ENCODE peak calls at places on chromosomes 5 and 9, in five cellular contexts. C is fibroblast of villous mesenchyme, V is stomach, U is astrocyte of the spinal cord, B is fibroblast of lung. Y is an unnamed sample.

GRCh38 chr5:68240771-68241170 is 25.2 kb downstream of the PIK3R1 start:
- DNase-seq in C (no peak), V (no peak), U (no peak), B (no peak), Y (no peak)

GRCh38 chr5:60844429-60844890 is 391 bp upstream of the ELOVL7 start:
- DNase-seq in B (peak; percentile 30), C (peak; percentile 10), U (no peak), V (no peak), Y (no peak)

GRCh38 chr9:110755179-110755578 is 86.6 kb downstream of the MUSK start:
- DNase-seq in V (no peak), B (no peak), U (no peak), C (no peak), Y (no peak)

GRCh38 chr9:27088981-27089380 is 20.0 kb upstream of the TEK start:
- DNase-seq in C (peak; percentile 87), V (no peak), U (peak; percentile 61), B (peak; percentile 88), Y (peak; percentile 61)

GRCh38 chr5:81044868-81045267 is 84.7 kb downstream of the RASGRF2 start:
- DNase-seq in C (no peak), V (no peak), B (no peak), U (no peak), Y (no peak)

GRCh38 chr5:113147088-113147487 is 170.5 kb downstream of the DCP2 start:
- DNase-seq in U (peak; percentile 62), V (no peak), C (peak; percentile 99), B (peak; percentile 82), Y (peak; percentile 85)

GRCh38 chr5:150321211-150321610 is 18.5 kb upstream of the ARSI start:
- DNase-seq in B (no peak), U (no peak), V (no peak), C (no peak), Y (no peak)

GRCh38 chr9:71793386-71794105 is 25.2 kb upstream of the CEMIP2 start:
- DNase-seq in C (no peak), V (no peak), B (peak; percentile 90), U (peak; percentile 20), Y (peak; percentile 37)

GRCh38 chr9:121852646-121853616 is 201.5 kb downstream of the DAB2IP start:
- DNase-seq in B (no peak), V (no peak), C (peak; percentile 40), U (no peak), Y (no peak)

GRCh38 chr5:150960791-150961396 is 56.1 kb upstream of the ZNF300 start:
- DNase-seq in V (no peak), C (no peak), U (no peak), B (peak; percentile 2), Y (no peak)

GRCh38 chr9:29214702-29215248 is 1641.5 kb upstream of the C9orf72 start:
- DNase-seq in V (no peak), B (no peak), U (no peak), C (peak; percentile 27), Y (no peak)

GRCh38 chr5:61257421-61257820 is 74.6 kb upstream of the ZSWIM6 start:
- DNase-seq in V (no peak), C (no peak), U (no peak), B (peak; percentile 30), Y (no peak)

GRCh38 chr5:5979362-5979760 is 399.0 kb downstream of the MED10 start:
- DNase-seq in V (no peak), B (peak; percentile 6), U (no peak), C (peak; percentile 76), Y (no peak)

GRCh38 chr5:41794478-41794877 is 75.7 kb downstream of the OXCT1 start:
- DNase-seq in C (peak; percentile 92), B (peak; percentile 99), U (peak; percentile 97), V (no peak), Y (peak; percentile 87)

GRCh38 chr5:177510567-177511053 is 984 bp upstream of the DOK3 start:
- DNase-seq in C (no peak), U (no peak), V (no peak), B (no peak), Y (no peak)

GRCh38 chr9:133884907-133885744 is 107.0 kb downstream of the VAV2 start:
- DNase-seq in V (no peak), U (no peak), B (no peak), C (no peak), Y (no peak)

GRCh38 chr5:100595152-100595811 is 60.1 kb downstream of the FAM174A start:
- DNase-seq in C (peak; percentile 95), V (peak; percentile 32), U (peak; percentile 97), B (peak; percentile 98), Y (peak; percentile 89)

GRCh38 chr5:83924171-83924570 is 203.5 kb upstream of the HAPLN1 start:
- DNase-seq in U (peak; percentile 92), C (peak; percentile 18), B (peak; percentile 93), V (no peak), Y (no peak)

GRCh38 chr5:54449923-54450322 is 5.6 kb upstream of the HSPB3 start:
- DNase-seq in U (no peak), B (no peak), V (no peak), C (no peak), Y (no peak)

GRCh38 chr9:77960356-77961153 is 71.1 kb downstream of the GNAQ start:
- DNase-seq in U (no peak), B (peak; percentile 15), V (no peak), C (no peak), Y (no peak)

DNA sequence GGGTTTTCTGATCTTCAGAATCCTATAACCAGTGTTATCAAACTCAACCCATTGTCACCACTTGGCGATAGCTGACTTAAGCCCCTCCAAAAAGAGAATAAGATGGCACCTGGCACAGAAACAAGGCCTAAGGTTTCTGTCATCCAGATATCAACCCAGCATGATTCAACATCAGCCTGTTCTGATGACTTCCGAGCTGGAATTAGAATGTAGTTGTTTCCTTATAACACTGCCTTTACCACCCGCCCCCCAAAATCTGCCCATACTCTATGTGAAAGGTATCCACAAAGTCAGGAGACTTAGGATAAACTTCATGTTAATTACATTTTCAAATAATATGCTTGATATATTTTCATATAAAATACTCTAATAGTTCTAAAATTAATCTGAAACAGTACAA is 5.2 kb downstream of the KLF9 start:
- DNase-seq in U (no peak), C (peak; percentile 33), B (no peak), V (no peak), Y (no peak)
- H3K4me3 ChIP-seq in U (no peak overlapping the region), C (peak overlapping the region; percentile 95), B (peak overlapping the region; percentile 96), V (peak overlapping the region; percentile 91), Y (no peak overlapping the region)

GRCh38 chr9:85020791-85021190 is 351.3 kb downstream of the NTRK2 start:
- DNase-seq in B (peak; percentile 75), V (no peak), U (peak; percentile 24), C (no peak), Y (no peak)

GRCh38 chr9:85027870-85028269 is 358.3 kb downstream of the NTRK2 start:
- DNase-seq in B (no peak), C (no peak), U (no peak), V (no peak), Y (no peak)

GRCh38 chr9:85021686-85022085 is 352.2 kb downstream of the NTRK2 start:
- DNase-seq in V (no peak), C (no peak), U (no peak), B (no peak), Y (no peak)

DNA sequence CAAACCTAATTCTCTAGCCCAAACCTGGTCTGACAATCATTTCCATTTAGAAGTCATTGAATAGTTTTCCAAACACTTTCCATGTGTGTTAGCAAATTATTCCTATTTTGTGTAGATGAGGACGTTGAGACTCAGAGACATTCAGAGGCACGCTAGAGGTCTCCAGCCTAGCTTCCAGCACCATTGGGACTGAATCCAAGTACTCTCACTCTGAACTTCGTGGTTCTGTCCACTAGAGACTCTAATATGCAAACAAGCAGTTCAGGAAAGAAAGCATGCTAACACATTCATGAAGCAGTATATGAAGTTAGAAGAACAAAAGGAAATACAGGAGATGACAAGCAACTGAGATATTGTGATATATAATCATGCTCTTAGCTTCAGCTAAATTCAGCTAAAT is 354.8 kb downstream of the NTRK2 start:
- DNase-seq in B (no peak), C (no peak), U (no peak), V (no peak), Y (no peak)
- TF ChIP-seq CTCF in B (no peak), C (no peak), U (no peak), V (no peak), Y (no peak)

DNA sequence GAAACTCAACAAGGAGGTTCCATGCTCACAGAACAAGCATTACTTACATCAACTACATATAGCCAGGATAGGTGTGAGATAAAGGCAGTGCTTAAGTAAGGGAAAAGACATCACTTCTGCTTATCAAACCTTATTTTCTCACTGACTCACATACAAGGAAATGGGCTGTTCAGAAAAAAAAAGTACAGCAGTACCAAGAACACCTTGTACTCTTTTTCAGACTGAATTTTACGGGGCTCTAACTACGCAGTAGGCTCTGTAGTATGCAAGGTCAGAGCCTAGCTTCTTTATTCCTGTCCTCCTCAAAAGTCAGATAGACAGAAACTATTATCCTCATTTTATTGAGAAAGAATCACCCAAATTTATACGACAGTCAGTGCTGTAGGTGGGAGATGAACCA is 5.8 kb downstream of the PSMB7 start:
- DNase-seq in V (no peak), U (no peak), B (no peak), C (no peak), Y (no peak)
- H3K4me3 ChIP-seq in V (no peak overlapping the region), U (no peak overlapping the region), B (no peak overlapping the region), C (no peak overlapping the region), Y (no peak overlapping the region)

GRCh38 chr9:132312426-132312825 is 42.4 kb downstream of the SETX start:
- DNase-seq in C (no peak), V (no peak), U (no peak), B (no peak), Y (no peak)

GRCh38 chr9:132309056-132309455 is 45.7 kb downstream of the SETX start:
- DNase-seq in C (no peak), B (no peak), U (no peak), V (no peak), Y (no peak)

GRCh38 chr9:132311978-132312377 is 42.8 kb downstream of the SETX start:
- DNase-seq in V (no peak), C (no peak), U (no peak), B (no peak), Y (no peak)

GRCh38 chr9:132312873-132313272 is 41.9 kb downstream of the SETX start:
- DNase-seq in U (no peak), V (no peak), B (no peak), C (no peak), Y (no peak)
- TF ChIP-seq CTCF in U (peak; percentile 36), V (no peak), B (peak; percentile 18), C (peak; percentile 31), Y (peak; percentile 36)

GRCh38 chr5:122129332-122129731 is at the start of gene ZNF474:
- DNase-seq in B (peak; percentile 99), V (no peak), C (peak; percentile 93), U (peak; percentile 99), Y (peak; percentile 89)
- H3K4me3 ChIP-seq in B (no peak within 1 kb of the TSS), V (no peak within 1 kb of the TSS), C (no peak within 1 kb of the TSS), U (no peak within 1 kb of the TSS), Y (no peak within 1 kb of the TSS)

DNA sequence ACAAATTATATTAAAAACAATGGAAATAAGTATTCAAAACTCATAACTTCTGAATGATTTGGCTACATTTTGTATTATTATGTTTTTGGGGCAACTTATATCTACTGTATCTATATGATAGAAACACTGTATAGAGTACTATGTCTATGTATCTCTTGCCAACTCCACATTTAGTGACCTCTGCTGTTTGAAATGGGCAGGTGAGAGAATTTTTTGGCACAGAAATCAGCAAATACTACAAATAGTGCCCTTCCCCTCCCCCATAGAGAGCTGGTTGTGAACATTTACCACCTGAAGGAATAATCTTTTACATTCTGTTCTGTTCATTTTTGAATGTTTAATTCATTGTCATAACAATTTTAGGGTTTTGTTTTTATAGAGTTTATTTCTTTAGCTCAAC is 545.3 kb downstream of the PDE4D start:
- DNase-seq in V (no peak), U (no peak), B (no peak), C (no peak), Y (no peak)
- TF ChIP-seq CTCF in V (no peak), U (no peak), B (no peak), C (no peak), Y (no peak)